ENCODE peak calls at places on chromosomes 3 and 15, in nine cellular contexts. M, B, W, L, H, S, K, T and F are unnamed samples.

GRCh38 chr3:187296058-187296457 is 4.5 kb upstream of the MASP1 start:
- DNase-seq in M (no peak), B (no peak), W (peak), L (no peak), H (no peak), S (no peak), K (no peak), T (no peak), F (no peak)

GRCh38 chr3:50318615-50319014 is 3.9 kb downstream of the HYAL2 start:
- DNase-seq in M (no peak), B (no peak), W (no peak), L (no peak), H (no peak), S (no peak), K (no peak), T (no peak), F (no peak)

GRCh38 chr3:13063225-13063624 is 10.0 kb downstream of the IQSEC1 start:
- DNase-seq in M (no peak), B (no peak), W (no peak), L (no peak), H (no peak), S (no peak), K (no peak), T (no peak), F (no peak)

GRCh38 chr3:141454055-141454454 is 32.8 kb upstream of the RASA2 start:
- DNase-seq in M (no peak), B (no peak), W (no peak), L (no peak), H (no peak), S (no peak), K (no peak), T (no peak), F (no peak)

GRCh38 chr3:57557088-57557537 is 1.0 kb downstream of the PDE12 start:
- DNase-seq in M (no peak), B (no peak), W (no peak), L (peak), H (no peak), S (peak), K (no peak), T (peak), F (no peak)

GRCh38 chr15:78234515-78235040 is at the start of gene ACSBG1:
- DNase-seq in M (peak), B (peak), W (no peak), L (no peak), H (no peak), S (no peak), K (no peak), T (no peak), F (no peak)

GRCh38 chr15:56856934-56857333 is 61.5 kb upstream of the TCF12 start:
- DNase-seq in M (no peak), B (no peak), W (no peak), L (no peak), H (no peak), S (no peak), K (no peak), T (no peak), F (no peak)

GRCh38 chr3:14426305-14426620 is 23.9 kb downstream of the SLC6A6 start:
- DNase-seq in M (no peak), B (no peak), W (no peak), L (no peak), H (no peak), S (no peak), K (no peak), T (no peak), F (no peak)

GRCh38 chr3:127693336-127693843 is 20.6 kb downstream of the ABTB1 start:
- DNase-seq in M (no peak), B (no peak), W (no peak), L (no peak), H (no peak), S (no peak), K (no peak), T (no peak), F (no peak)

GRCh38 chr3:104176706-104177105 is 1190.0 kb upstream of the ALCAM start:
- DNase-seq in M (no peak), B (no peak), W (no peak), L (no peak), H (no peak), S (no peak), K (no peak), T (no peak), F (no peak)

GRCh38 chr3:188220988-188221818 is 67.2 kb downstream of the LPP start:
- DNase-seq in M (peak), B (no peak), W (peak), L (peak), H (peak), S (no peak), K (no peak), T (no peak), F (no peak)

GRCh38 chr3:196639517-196640500 is at the start of gene NRROS:
- DNase-seq in M (peak), B (peak), W (no peak), L (no peak), H (peak), S (peak), K (no peak), T (peak), F (peak)

GRCh38 chr15:96360581-96361308 is 30.2 kb downstream of the NR2F2 start:
- DNase-seq in M (no peak), B (no peak), W (no peak), L (no peak), H (no peak), S (peak), K (no peak), T (peak), F (peak)

GRCh38 chr3:38738630-38739395 is 77.2 kb downstream of the SCN10A start:
- DNase-seq in M (no peak), B (no peak), W (no peak), L (peak), H (no peak), S (no peak), K (peak), T (peak), F (no peak)

GRCh38 chr3:16364963-16365362 is 100.0 kb downstream of the OXNAD1 start:
- DNase-seq in M (no peak), B (no peak), W (no peak), L (no peak), H (no peak), S (no peak), K (no peak), T (no peak), F (no peak)

GRCh38 chr3:180073561-180073960 is 36.8 kb upstream of the PEX5L start:
- DNase-seq in M (no peak), B (no peak), W (no peak), L (no peak), H (no peak), S (no peak), K (no peak), T (no peak), F (no peak)

GRCh38 chr3:61876797-61877196 is 315.4 kb downstream of the PTPRG start:
- DNase-seq in M (no peak), B (no peak), W (no peak), L (no peak), H (no peak), S (no peak), K (no peak), T (no peak), F (no peak)

GRCh38 chr3:30538787-30539186 is 67.6 kb upstream of the TGFBR2 start:
- DNase-seq in M (no peak), B (no peak), W (no peak), L (no peak), H (no peak), S (no peak), K (peak), T (peak), F (no peak)

GRCh38 chr3:183551930-183552329 is 3.6 kb downstream of the KLHL6 start:
- DNase-seq in M (no peak), B (no peak), W (no peak), L (no peak), H (no peak), S (no peak), K (no peak), T (no peak), F (no peak)

GRCh38 chr15:80489030-80489594 is 84.9 kb downstream of the ARNT2 start:
- DNase-seq in M (no peak), B (no peak), W (no peak), L (peak), H (no peak), S (no peak), K (no peak), T (peak), F (no peak)

GRCh38 chr3:87167634-87168456 is 59.3 kb upstream of the CHMP2B start:
- DNase-seq in M (no peak), B (no peak), W (no peak), L (peak), H (no peak), S (no peak), K (peak), T (peak), F (no peak)

GRCh38 chr3:110900583-110900982 is 171.0 kb upstream of the NECTIN3 start:
- DNase-seq in M (no peak), B (no peak), W (no peak), L (no peak), H (no peak), S (no peak), K (no peak), T (no peak), F (no peak)

GRCh38 chr3:15884132-15884531 is 86.4 kb upstream of the ANKRD28 start:
- DNase-seq in M (no peak), B (no peak), W (peak), L (no peak), H (no peak), S (no peak), K (no peak), T (no peak), F (no peak)

GRCh38 chr3:154898916-154899315 is 181.2 kb upstream of the MME start:
- DNase-seq in M (no peak), B (no peak), W (no peak), L (no peak), H (no peak), S (no peak), K (no peak), T (no peak), F (no peak)

GRCh38 chr15:39778031-39778430 is 4.6 kb downstream of the FSIP1 start:
- DNase-seq in M (no peak), B (no peak), W (no peak), L (no peak), H (no peak), S (no peak), K (no peak), T (no peak), F (no peak)

GRCh38 chr3:169432692-169433432 is 230.7 kb downstream of the MECOM start:
- DNase-seq in M (no peak), B (no peak), W (no peak), L (no peak), H (no peak), S (peak), K (no peak), T (peak), F (no peak)

GRCh38 chr15:100187677-100188076 is 154.1 kb downstream of the ADAMTS17 start:
- DNase-seq in M (peak), B (peak), W (no peak), L (no peak), H (peak), S (no peak), K (no peak), T (no peak), F (no peak)

GRCh38 chr3:140219161-140219745 is 284.3 kb downstream of the CLSTN2 start:
- DNase-seq in M (no peak), B (no peak), W (no peak), L (no peak), H (no peak), S (no peak), K (no peak), T (no peak), F (no peak)

GRCh38 chr15:96625251-96625650 is 294.8 kb downstream of the NR2F2 start:
- DNase-seq in M (no peak), B (no peak), W (no peak), L (no peak), H (no peak), S (no peak), K (no peak), T (no peak), F (no peak)

GRCh38 chr15:39797407-39797806 is 14.8 kb upstream of the FSIP1 start:
- DNase-seq in M (no peak), B (no peak), W (no peak), L (no peak), H (no peak), S (no peak), K (no peak), T (no peak), F (no peak)

GRCh38 chr15:78049691-78050440 is 27.6 kb downstream of the TBC1D2B start:
- DNase-seq in M (no peak), B (peak), W (no peak), L (no peak), H (no peak), S (no peak), K (no peak), T (no peak), F (no peak)

GRCh38 chr3:59245879-59246501 is 196.2 kb upstream of the CFAP20DC start:
- DNase-seq in M (no peak), B (no peak), W (no peak), L (no peak), H (no peak), S (no peak), K (no peak), T (no peak), F (no peak)

GRCh38 chr3:124634210-124635168 is 95.8 kb upstream of the UMPS start:
- DNase-seq in M (no peak), B (no peak), W (no peak), L (peak), H (no peak), S (no peak), K (no peak), T (no peak), F (no peak)

GRCh38 chr3:39141211-39141995 is 12.0 kb downstream of the CSRNP1 start:
- DNase-seq in M (peak), B (peak), W (no peak), L (no peak), H (peak), S (peak), K (no peak), T (peak), F (peak)

GRCh38 chr15:70522323-70522966 is 240.9 kb downstream of the UACA start:
- DNase-seq in M (no peak), B (no peak), W (no peak), L (no peak), H (no peak), S (peak), K (no peak), T (no peak), F (no peak)

GRCh38 chr15:70523634-70524033 is 239.7 kb downstream of the UACA start:
- DNase-seq in M (peak), B (peak), W (no peak), L (no peak), H (no peak), S (peak), K (no peak), T (no peak), F (no peak)

GRCh38 chr15:70524470-70524869 is 238.9 kb downstream of the UACA start:
- DNase-seq in M (no peak), B (peak), W (no peak), L (no peak), H (no peak), S (peak), K (no peak), T (no peak), F (no peak)

GRCh38 chr15:70521576-70522322 is 241.6 kb downstream of the UACA start:
- DNase-seq in M (peak), B (peak), W (no peak), L (no peak), H (no peak), S (peak), K (no peak), T (no peak), F (no peak)

GRCh38 chr15:70523192-70523591 is 240.2 kb downstream of the UACA start:
- DNase-seq in M (peak), B (peak), W (no peak), L (no peak), H (no peak), S (no peak), K (no peak), T (no peak), F (no peak)
- H3K4me3 ChIP-seq in M (no peak), B (no peak), W (no peak), L (no peak), H (no peak), S (no peak), K (no peak), T (no peak), F (no peak)

GRCh38 chr15:74265046-74265639 is 29.0 kb downstream of the CCDC33 start:
- DNase-seq in M (no peak), B (no peak), W (no peak), L (peak), H (no peak), S (no peak), K (no peak), T (peak), F (no peak)

GRCh38 chr15:74262635-74263034 is 26.5 kb downstream of the CCDC33 start:
- DNase-seq in M (no peak), B (no peak), W (no peak), L (no peak), H (no peak), S (no peak), K (no peak), T (peak), F (no peak)

GRCh38 chr15:74261685-74262084 is 25.6 kb downstream of the CCDC33 start:
- DNase-seq in M (no peak), B (no peak), W (no peak), L (no peak), H (no peak), S (no peak), K (no peak), T (no peak), F (no peak)

GRCh38 chr15:74263473-74263872 is 27.3 kb downstream of the CCDC33 start:
- DNase-seq in M (no peak), B (no peak), W (no peak), L (no peak), H (no peak), S (no peak), K (no peak), T (no peak), F (no peak)

DNA sequence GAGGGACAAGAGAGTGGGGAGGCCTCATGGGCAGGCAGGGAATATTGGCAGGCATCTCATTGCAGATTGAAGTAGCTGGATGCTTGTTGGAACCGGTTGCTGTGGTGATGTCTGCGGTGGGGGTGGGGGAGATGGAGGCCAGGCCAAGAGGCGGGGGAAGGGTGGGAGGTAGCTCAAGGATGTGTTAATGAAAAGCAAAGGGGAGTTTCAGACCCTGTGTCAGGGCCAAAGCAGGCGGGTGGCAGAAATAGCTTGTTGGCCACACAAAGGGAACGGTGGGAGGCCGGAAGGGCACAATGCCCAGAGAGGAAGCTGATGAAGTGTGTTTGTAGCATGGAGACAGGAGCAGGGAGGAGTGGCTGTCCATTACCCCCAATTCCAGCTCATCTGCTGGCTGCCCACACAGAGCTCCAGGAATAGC is 28.0 kb downstream of the CCDC33 start:
- DNase-seq in M (no peak), B (no peak), W (no peak), L (no peak), H (no peak), S (no peak), K (no peak), T (no peak), F (no peak)
- TF ChIP-seq POLR2AphosphoS5 in M (no peak), B (no peak), W (no peak), L (no peak), H (no peak), S (no peak), K (no peak), T (no peak), F (no peak)

GRCh38 chr3:20040476-20041196 is 390 bp downstream of the KAT2B start:
- DNase-seq in M (peak), B (peak), W (peak), L (peak), H (peak), S (peak), K (peak), T (peak), F (peak)
- TF ChIP-seq POLR2A in M (peak), B (no peak), W (no peak), L (no peak), H (no peak), S (no peak), K (no peak), T (no peak), F (no peak)

DNA sequence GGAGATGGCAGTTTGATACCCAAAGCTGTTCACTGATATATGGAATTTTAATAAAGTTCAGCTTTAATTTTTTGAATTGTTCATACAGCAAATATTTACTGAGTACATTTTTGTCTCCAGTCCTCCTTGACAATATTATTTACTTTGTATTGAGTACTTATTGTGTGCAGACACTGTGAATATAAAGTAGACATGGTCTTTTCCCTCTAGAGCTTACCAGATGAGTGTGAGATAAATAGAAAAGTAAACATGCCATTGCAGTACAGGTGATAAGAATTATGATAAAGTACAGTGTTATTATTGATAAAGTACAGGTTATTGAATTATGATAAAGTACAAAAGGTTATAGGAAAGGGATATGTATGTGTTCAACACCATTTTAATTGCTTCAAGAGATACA is 2.1 kb downstream of the UBA5 start:
- DNase-seq in M (no peak), B (no peak), W (no peak), L (no peak), H (no peak), S (no peak), K (no peak), T (no peak), F (no peak)
- H3K4me3 ChIP-seq in M (no peak), B (no peak), W (no peak), L (peak), H (no peak), S (no peak), K (no peak), T (no peak), F (no peak)

GRCh38 chr3:73029321-73029796 is 32.1 kb upstream of the EBLN2 start:
- DNase-seq in M (no peak), B (no peak), W (no peak), L (peak), H (no peak), S (no peak), K (no peak), T (peak), F (no peak)
- TF ChIP-seq POLR2AphosphoS5 in M (no peak), B (no peak), W (no peak), L (no peak), H (no peak), S (no peak), K (no peak), T (no peak), F (no peak)

GRCh38 chr15:48643776-48644497 is 1.6 kb downstream of the FBN1 start:
- DNase-seq in M (no peak), B (no peak), W (no peak), L (no peak), H (no peak), S (no peak), K (no peak), T (peak), F (no peak)

GRCh38 chr15:48646364-48646763 is 855 bp upstream of the FBN1 start:
- DNase-seq in M (no peak), B (no peak), W (no peak), L (no peak), H (no peak), S (no peak), K (no peak), T (no peak), F (no peak)

GRCh38 chr15:48644498-48644826 is 1.0 kb downstream of the FBN1 start:
- DNase-seq in M (peak), B (no peak), W (no peak), L (no peak), H (peak), S (no peak), K (no peak), T (peak), F (no peak)

GRCh38 chr15:48644827-48645557 is 517 bp downstream of the FBN1 start:
- DNase-seq in M (peak), B (peak), W (no peak), L (no peak), H (peak), S (no peak), K (no peak), T (no peak), F (no peak)

DNA sequence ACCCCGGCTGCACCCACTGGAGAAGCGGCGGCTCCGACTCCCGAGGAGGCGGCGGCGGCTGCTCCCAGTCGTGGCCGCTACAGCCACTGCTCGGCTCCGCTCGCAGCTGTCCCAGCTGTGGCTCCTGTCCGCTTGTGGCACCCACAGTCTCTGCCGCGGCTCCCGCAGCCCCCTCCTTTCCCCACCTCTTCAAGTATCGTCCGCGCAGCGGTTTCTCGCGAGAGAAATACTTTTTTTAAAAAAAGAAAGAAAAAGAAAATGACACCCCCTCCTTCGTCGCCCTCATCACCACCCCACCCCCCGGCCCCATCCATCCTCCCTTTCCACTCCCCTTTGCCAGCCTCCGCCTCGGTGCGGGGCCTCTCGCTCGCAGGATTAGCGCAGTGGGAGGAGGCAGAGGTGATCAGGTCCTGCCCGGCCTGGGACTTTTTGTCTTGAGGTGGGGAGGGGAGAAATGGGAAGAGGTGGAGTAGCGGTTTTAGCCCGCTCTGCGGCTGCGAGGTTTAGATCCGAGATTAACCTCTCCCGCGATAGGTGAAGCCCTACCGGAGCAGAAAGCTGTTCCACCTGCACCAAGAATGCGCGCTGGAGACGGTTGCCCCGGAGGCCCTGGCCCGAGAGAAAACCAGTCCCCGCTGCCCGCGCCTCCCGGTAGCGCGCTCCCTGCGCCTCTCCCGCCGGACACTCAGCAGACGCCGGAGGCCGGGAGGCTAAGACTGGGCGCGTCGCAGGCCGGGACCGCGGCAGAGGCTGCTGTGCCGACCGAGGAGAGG is at the start of gene FBN1:
- DNase-seq in M (peak), B (peak), W (peak), L (peak), H (peak), S (peak), K (no peak), T (peak), F (peak)
- TF ChIP-seq POLR2A in M (peak), B (no peak), W (peak), L (no peak), H (peak), S (no peak), K (no peak), T (peak), F (peak)